ENCODE peak calls at places on chromosomes 12 and 14, in five cellular contexts. One of them, this sample, is unnamed.

GRCh38 chr14:96911499-96912130 is 114.4 kb downstream of the VRK1 start:
- DNase-seq in ovary: no peak
- DNase-seq in Peyer's patch: no peak
- DNase-seq in uterus: no peak
- DNase-seq in lower leg skin: no peak
- DNase-seq in this sample: no peak

GRCh38 chr12:49059385-49060232 is 985 bp downstream of the KMT2D start:
- DNase-seq in ovary: peak; percentile 60
- DNase-seq in uterus: no peak
- DNase-seq in lower leg skin: peak; percentile 89
- DNase-seq in Peyer's patch: no peak
- DNase-seq in this sample: no peak

GRCh38 chr14:100658514-100658886 is 68.2 kb upstream of the DLK1 start:
- DNase-seq in uterus: no peak
- DNase-seq in lower leg skin: no peak
- DNase-seq in Peyer's patch: no peak
- DNase-seq in ovary: no peak
- DNase-seq in this sample: no peak

GRCh38 chr12:25653487-25654175 is 100.5 kb upstream of the LMNTD1 start:
- DNase-seq in uterus: no peak
- DNase-seq in Peyer's patch: no peak
- DNase-seq in lower leg skin: no peak
- DNase-seq in ovary: no peak
- DNase-seq in this sample: no peak

GRCh38 chr12:19530631-19531020 is 91.3 kb downstream of the AEBP2 start:
- DNase-seq in lower leg skin: no peak
- DNase-seq in Peyer's patch: no peak
- DNase-seq in uterus: no peak
- DNase-seq in ovary: no peak
- DNase-seq in this sample: no peak

GRCh38 chr12:106074361-106074705 is 64.4 kb downstream of the NUAK1 start:
- DNase-seq in ovary: no peak
- DNase-seq in uterus: no peak
- DNase-seq in lower leg skin: no peak
- DNase-seq in Peyer's patch: no peak
- DNase-seq in this sample: no peak

GRCh38 chr12:104121001-104121400 is 17.0 kb downstream of the NFYB start:
- DNase-seq in uterus: no peak
- DNase-seq in lower leg skin: no peak
- DNase-seq in Peyer's patch: no peak
- DNase-seq in ovary: no peak
- DNase-seq in this sample: no peak

GRCh38 chr14:52391866-52392600 is 77.9 kb downstream of the PTGER2 start:
- DNase-seq in ovary: no peak
- DNase-seq in lower leg skin: no peak
- DNase-seq in uterus: no peak
- DNase-seq in Peyer's patch: no peak
- DNase-seq in this sample: no peak

GRCh38 chr14:74437654-74438053 is 11.6 kb upstream of the SYNDIG1L start:
- DNase-seq in lower leg skin: peak; percentile 18
- DNase-seq in ovary: no peak
- DNase-seq in Peyer's patch: no peak
- DNase-seq in uterus: no peak
- DNase-seq in this sample: no peak

GRCh38 chr12:47881826-47882427 is 22.9 kb downstream of the VDR start:
- DNase-seq in lower leg skin: no peak
- DNase-seq in Peyer's patch: no peak
- DNase-seq in ovary: no peak
- DNase-seq in uterus: peak; percentile 41
- DNase-seq in this sample: no peak

GRCh38 chr12:113858828-113859386 is 107.2 kb downstream of the RBM19 start:
- DNase-seq in uterus: no peak
- DNase-seq in ovary: no peak
- DNase-seq in lower leg skin: no peak
- DNase-seq in Peyer's patch: no peak
- DNase-seq in this sample: no peak

GRCh38 chr12:24767016-24767415 is 181.9 kb downstream of the BCAT1 start:
- DNase-seq in uterus: no peak
- DNase-seq in Peyer's patch: no peak
- DNase-seq in ovary: no peak
- DNase-seq in lower leg skin: no peak
- DNase-seq in this sample: no peak

GRCh38 chr12:124928912-124929530 is 14.6 kb upstream of the UBC start:
- DNase-seq in ovary: no peak
- DNase-seq in Peyer's patch: no peak
- DNase-seq in lower leg skin: no peak
- DNase-seq in uterus: no peak
- DNase-seq in this sample: no peak

GRCh38 chr12:46818654-46819053 is 7.1 kb downstream of the SLC38A4 start:
- DNase-seq in ovary: no peak
- DNase-seq in lower leg skin: no peak
- DNase-seq in Peyer's patch: no peak
- DNase-seq in uterus: no peak
- DNase-seq in this sample: no peak

GRCh38 chr14:102655154-102655553 is 62.7 kb downstream of the RCOR1 start:
- DNase-seq in ovary: no peak
- DNase-seq in Peyer's patch: no peak
- DNase-seq in lower leg skin: no peak
- DNase-seq in uterus: no peak
- DNase-seq in this sample: no peak

GRCh38 chr14:94936411-94936892 is 166.5 kb upstream of the GSC start:
- DNase-seq in lower leg skin: peak; percentile 92
- DNase-seq in uterus: peak; percentile 60
- DNase-seq in Peyer's patch: peak; percentile 19
- DNase-seq in ovary: no peak
- DNase-seq in this sample: no peak

GRCh38 chr12:68622250-68622649 is 11.6 kb downstream of the RAP1B start:
- DNase-seq in uterus: no peak
- DNase-seq in Peyer's patch: no peak
- DNase-seq in lower leg skin: no peak
- DNase-seq in ovary: no peak
- DNase-seq in this sample: no peak

GRCh38 chr14:68526420-68527105 is 266.3 kb downstream of the ZFP36L1 start:
- DNase-seq in ovary: no peak
- DNase-seq in uterus: no peak
- DNase-seq in Peyer's patch: no peak
- DNase-seq in lower leg skin: peak; percentile 90
- DNase-seq in this sample: peak; percentile 37

GRCh38 chr12:108980831-108981618 is 39.8 kb downstream of the SVOP start:
- DNase-seq in ovary: no peak
- DNase-seq in lower leg skin: no peak
- DNase-seq in Peyer's patch: no peak
- DNase-seq in uterus: no peak
- DNase-seq in this sample: no peak

GRCh38 chr12:47221256-47222023 is 141.7 kb upstream of the AMIGO2 start:
- DNase-seq in Peyer's patch: no peak
- DNase-seq in uterus: no peak
- DNase-seq in lower leg skin: no peak
- DNase-seq in ovary: no peak
- DNase-seq in this sample: no peak

GRCh38 chr14:53894456-53894855 is 62.2 kb downstream of the BMP4 start:
- DNase-seq in uterus: no peak
- DNase-seq in ovary: no peak
- DNase-seq in lower leg skin: no peak
- DNase-seq in Peyer's patch: no peak
- DNase-seq in this sample: no peak

GRCh38 chr12:131007031-131007793 is 53.5 kb downstream of the ADGRD1 start:
- DNase-seq in uterus: peak; percentile 36
- DNase-seq in Peyer's patch: no peak
- DNase-seq in ovary: peak; percentile 33
- DNase-seq in lower leg skin: no peak
- DNase-seq in this sample: peak; percentile 31

GRCh38 chr12:56261503-56262230 is 3.5 kb upstream of the ANKRD52 start:
- DNase-seq in uterus: no peak
- DNase-seq in ovary: no peak
- DNase-seq in Peyer's patch: no peak
- DNase-seq in lower leg skin: no peak
- DNase-seq in this sample: peak; percentile 81

GRCh38 chr12:9066183-9066623 is 49.5 kb downstream of the A2M start:
- DNase-seq in Peyer's patch: no peak
- DNase-seq in lower leg skin: peak; percentile 86
- DNase-seq in ovary: peak; percentile 17
- DNase-seq in uterus: no peak
- DNase-seq in this sample: no peak
- TF ChIP-seq POLR2A in Peyer's patch: no peak
- TF ChIP-seq POLR2A in lower leg skin: no peak
- TF ChIP-seq POLR2A in ovary: no peak
- TF ChIP-seq POLR2A in uterus: no peak
- TF ChIP-seq POLR2A in this sample: no peak

DNA sequence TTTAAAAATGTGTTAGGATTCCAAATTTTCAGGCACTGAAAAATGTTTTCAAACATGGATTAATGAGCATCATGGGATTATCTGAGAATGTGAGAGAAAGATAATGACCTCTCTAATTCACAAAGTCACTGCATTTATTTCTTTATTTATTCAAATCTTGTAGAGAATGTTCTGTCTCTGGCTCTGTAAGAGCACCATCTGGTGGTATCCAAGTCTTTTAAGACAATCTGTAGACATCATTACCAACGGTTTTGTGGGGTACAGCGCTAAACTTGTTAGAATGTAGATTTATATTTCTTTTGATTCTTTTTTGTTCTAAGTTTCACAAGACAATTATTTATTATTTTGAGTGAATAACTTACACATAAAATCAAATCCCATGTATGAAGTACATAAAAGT is 956.0 kb upstream of the NOVA1 start:
- DNase-seq in ovary: no peak
- DNase-seq in uterus: no peak
- DNase-seq in Peyer's patch: no peak
- DNase-seq in lower leg skin: no peak
- DNase-seq in this sample: no peak
- TF ChIP-seq CTCF in ovary: no peak
- TF ChIP-seq CTCF in uterus: no peak
- TF ChIP-seq CTCF in Peyer's patch: no peak
- TF ChIP-seq CTCF in lower leg skin: no peak
- TF ChIP-seq CTCF in this sample: no peak

GRCh38 chr14:55514819-55515470 is 65.1 kb upstream of the KTN1 start:
- DNase-seq in ovary: no peak
- DNase-seq in Peyer's patch: no peak
- DNase-seq in lower leg skin: no peak
- DNase-seq in uterus: no peak
- DNase-seq in this sample: no peak
- H3K4me3 ChIP-seq in ovary: no peak overlapping the region
- H3K4me3 ChIP-seq in Peyer's patch: no peak overlapping the region
- H3K4me3 ChIP-seq in lower leg skin: no peak overlapping the region
- H3K4me3 ChIP-seq in uterus: no peak overlapping the region
- H3K4me3 ChIP-seq in this sample: no peak overlapping the region

DNA sequence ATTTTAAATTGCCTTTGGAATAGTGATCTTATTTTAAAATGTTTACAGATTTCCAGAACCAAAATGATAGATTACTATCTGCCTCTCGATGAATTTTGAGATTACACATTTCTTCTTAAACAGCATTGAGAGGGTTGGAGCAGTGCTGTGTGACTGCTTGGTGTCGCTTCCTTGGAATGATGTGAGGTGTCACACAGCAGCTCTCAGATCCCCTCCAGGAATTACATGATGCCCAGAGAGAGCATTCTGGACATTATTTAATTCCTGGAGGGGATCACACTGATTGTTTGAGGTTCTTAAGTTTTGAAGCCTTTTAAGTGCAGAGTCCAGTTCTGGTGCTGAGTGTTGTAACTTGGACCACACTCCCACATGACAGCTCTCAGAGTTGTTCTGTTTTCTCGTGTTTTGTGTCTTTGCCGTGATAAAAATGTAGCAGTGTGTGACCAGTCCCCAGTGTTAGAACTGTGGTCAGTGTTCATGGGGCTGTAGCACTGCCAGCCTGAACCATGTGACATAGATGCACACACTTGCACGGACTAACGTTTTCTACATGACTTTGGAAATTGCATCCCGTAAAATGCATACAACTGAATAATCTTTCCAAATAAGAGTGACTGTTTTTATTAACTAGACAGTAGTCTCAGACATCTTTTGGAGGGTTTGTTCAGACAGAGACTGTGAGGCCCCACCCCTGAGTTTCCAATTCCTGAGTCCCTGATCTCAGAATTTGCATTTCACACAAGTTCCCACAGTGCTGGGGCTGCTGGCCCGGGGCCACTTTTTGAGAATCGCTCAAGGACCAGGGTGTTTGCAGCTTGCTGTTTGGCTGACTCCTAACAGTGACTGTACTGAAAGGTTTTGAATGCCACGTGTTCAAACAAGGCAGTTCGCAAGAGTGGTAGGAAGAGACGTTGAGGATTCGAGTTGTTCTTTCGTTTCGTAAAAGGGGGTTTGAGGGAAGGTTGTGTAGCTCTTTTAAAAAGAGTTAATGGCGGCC is 26.0 kb downstream of the XRCC3 start:
- DNase-seq in Peyer's patch: peak; percentile 74
- DNase-seq in uterus: no peak
- DNase-seq in ovary: peak; percentile 74
- DNase-seq in lower leg skin: no peak
- DNase-seq in this sample: no peak
- TF ChIP-seq POLR2A in Peyer's patch: no peak
- TF ChIP-seq POLR2A in uterus: no peak
- TF ChIP-seq POLR2A in ovary: no peak
- TF ChIP-seq POLR2A in lower leg skin: no peak
- TF ChIP-seq POLR2A in this sample: no peak

DNA sequence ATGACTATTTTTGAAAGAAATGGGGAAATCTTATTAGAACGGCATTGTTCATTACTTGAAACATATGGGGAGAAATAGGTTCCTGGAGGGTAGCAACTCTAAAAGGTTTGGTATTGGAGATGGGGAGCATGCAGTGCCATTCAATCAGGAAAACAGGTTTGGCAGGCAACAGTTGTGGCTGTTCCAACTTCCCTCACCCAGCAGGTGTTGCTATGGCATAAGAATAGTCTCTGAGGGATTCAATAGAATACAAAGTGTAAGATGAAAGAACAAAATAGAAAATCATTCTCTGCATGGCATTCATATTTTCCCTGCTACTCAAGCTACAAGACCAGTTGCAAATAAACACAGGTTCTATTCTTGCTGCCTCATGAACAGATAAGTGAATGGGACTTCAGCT is 393.3 kb upstream of the RPL10L start:
- DNase-seq in ovary: no peak
- DNase-seq in uterus: no peak
- DNase-seq in Peyer's patch: no peak
- DNase-seq in lower leg skin: no peak
- DNase-seq in this sample: no peak
- TF ChIP-seq CTCF in ovary: no peak
- TF ChIP-seq CTCF in uterus: no peak
- TF ChIP-seq CTCF in Peyer's patch: no peak
- TF ChIP-seq CTCF in lower leg skin: no peak
- TF ChIP-seq CTCF in this sample: no peak

This sample was measured in gastrocnemius medialis.